ENCODE peak calls at places on chromosomes 13 and 19, in eight cellular contexts. P is body of pancreas, Y is Peyer's patch, K is transverse colon, Z is sigmoid colon, A is heart left ventricle, J is ovary, M is adrenal gland. I is an unnamed sample.

GRCh38 chr19:17610384-17610783 is 54.9 kb downstream of the COLGALT1 start:
- DNase-seq in P (no peak), Y (no peak), K (no peak), Z (no peak), A (no peak), J (no peak), M (no peak), I (no peak)

GRCh38 chr13:67574320-67575233 is 344.4 kb upstream of the PCDH9 start:
- DNase-seq in P (no peak), Y (no peak), K (no peak), Z (no peak), A (no peak), J (no peak), M (no peak), I (no peak)

GRCh38 chr19:49064768-49065611 is at the start of gene NTF4:
- DNase-seq in P (peak; percentile 39), Y (no peak), K (no peak), Z (no peak), A (no peak), J (no peak), M (no peak), I (no peak)

GRCh38 chr13:69857188-69857821 is 250.3 kb upstream of the ATXN8OS start:
- DNase-seq in P (no peak), Y (no peak), K (no peak), Z (no peak), A (no peak), J (no peak), M (no peak), I (peak; percentile 66)

GRCh38 chr19:32812571-32812970 is 57.0 kb downstream of the SLC7A9 start:
- DNase-seq in P (no peak), Y (no peak), K (no peak), Z (no peak), A (no peak), J (no peak), M (no peak), I (no peak)

GRCh38 chr13:30985637-30986205 is 53.3 kb downstream of the TEX26 start:
- DNase-seq in P (no peak), Y (no peak), K (no peak), Z (no peak), A (no peak), J (no peak), M (no peak), I (no peak)

GRCh38 chr13:53201454-53202225 is 173.0 kb downstream of the OLFM4 start:
- DNase-seq in P (peak; percentile 38), Y (peak; percentile 49), K (peak; percentile 15), Z (no peak), A (peak; percentile 48), J (no peak), M (no peak), I (peak; percentile 1)

GRCh38 chr13:50421457-50422130 is 406.4 kb downstream of the KCNRG start:
- DNase-seq in P (no peak), Y (no peak), K (no peak), Z (no peak), A (no peak), J (no peak), M (no peak), I (no peak)

GRCh38 chr13:78595819-78596700 is 7.3 kb downstream of the POU4F1 start:
- DNase-seq in P (peak; percentile 13), Y (no peak), K (no peak), Z (no peak), A (peak; percentile 51), J (no peak), M (no peak), I (peak; percentile 48)

GRCh38 chr13:86856996-86857395 is 814.2 kb upstream of the SLITRK5 start:
- DNase-seq in P (no peak), Y (no peak), K (no peak), Z (no peak), A (no peak), J (no peak), M (no peak), I (no peak)

GRCh38 chr13:43232866-43233265 is 209.5 kb downstream of the DNAJC15 start:
- DNase-seq in P (peak; percentile 42), Y (no peak), K (no peak), Z (no peak), A (no peak), J (no peak), M (no peak), I (no peak)

GRCh38 chr19:46284635-46285034 is 12.2 kb upstream of the HIF3A start:
- DNase-seq in P (no peak), Y (no peak), K (no peak), Z (no peak), A (no peak), J (no peak), M (no peak), I (no peak)

GRCh38 chr19:4831351-4832340 is at the start of gene TICAM1:
- DNase-seq in P (peak; percentile 81), Y (peak; percentile 89), K (peak; percentile 90), Z (peak; percentile 84), A (peak; percentile 89), J (peak; percentile 66), M (peak; percentile 75), I (peak; percentile 57)

GRCh38 chr13:49444517-49445395 is 682 bp downstream of the SETDB2 start:
- DNase-seq in P (no peak), Y (no peak), K (peak; percentile 35), Z (no peak), A (no peak), J (no peak), M (peak; percentile 44), I (peak; percentile 81)

GRCh38 chr19:49597703-49597974 is 6.7 kb downstream of the PRR12 start:
- DNase-seq in P (no peak), Y (no peak), K (no peak), Z (no peak), A (no peak), J (no peak), M (no peak), I (no peak)

DNA sequence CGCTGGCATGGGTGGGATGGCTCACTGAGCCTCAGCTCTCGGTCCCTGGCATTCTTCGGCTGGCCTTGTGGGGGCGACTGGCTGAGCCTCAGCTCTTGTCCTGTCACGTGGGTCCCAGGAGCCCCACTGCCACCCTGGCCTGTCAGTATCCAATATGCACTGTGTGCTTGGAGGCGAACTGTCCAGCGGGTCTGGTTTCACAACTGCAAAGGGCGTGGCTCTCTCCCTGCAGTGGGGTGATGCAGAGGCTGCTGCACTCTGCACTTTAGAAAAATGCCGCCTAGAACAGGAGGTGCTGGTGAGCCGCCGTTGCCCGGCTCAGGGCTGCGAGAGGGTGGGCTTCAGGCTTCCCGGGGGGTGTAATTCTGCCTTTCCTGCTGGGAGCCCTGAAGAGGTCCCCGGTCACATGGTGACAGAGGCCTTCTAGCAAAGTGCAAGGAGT is 17.0 kb upstream of the TMEM255B start:
- DNase-seq in P (peak; percentile 18), Y (peak; percentile 59), K (peak; percentile 55), Z (no peak), A (peak; percentile 62), J (no peak), M (no peak), I (peak; percentile 18)
- TF ChIP-seq POLR2A in P (no peak), Y (no peak), K (no peak), Z (no peak), A (no peak), J (no peak), M (no peak), I (no peak)

GRCh38 chr13:40580566-40581276 is 85.7 kb downstream of the FOXO1 start:
- DNase-seq in P (peak; percentile 31), Y (no peak), K (no peak), Z (no peak), A (no peak), J (no peak), M (no peak), I (no peak)
- TF ChIP-seq POLR2A in P (no peak), Y (no peak), K (no peak), Z (no peak), A (no peak), J (no peak), M (no peak), I (no peak)

GRCh38 chr19:1032264-1032867 is 6.0 kb downstream of the CNN2 start:
- DNase-seq in P (no peak), Y (no peak), K (no peak), Z (no peak), A (no peak), J (no peak), M (no peak), I (no peak)

GRCh38 chr19:1027020-1027952 is 878 bp downstream of the CNN2 start:
- DNase-seq in P (no peak), Y (no peak), K (no peak), Z (no peak), A (peak; percentile 69), J (no peak), M (no peak), I (peak; percentile 52)

GRCh38 chr19:1026189-1027019 is at the start of gene CNN2:
- DNase-seq in P (peak; percentile 86), Y (peak; percentile 84), K (peak; percentile 87), Z (peak; percentile 93), A (peak; percentile 90), J (peak; percentile 84), M (peak; percentile 71), I (peak; percentile 83)

DNA sequence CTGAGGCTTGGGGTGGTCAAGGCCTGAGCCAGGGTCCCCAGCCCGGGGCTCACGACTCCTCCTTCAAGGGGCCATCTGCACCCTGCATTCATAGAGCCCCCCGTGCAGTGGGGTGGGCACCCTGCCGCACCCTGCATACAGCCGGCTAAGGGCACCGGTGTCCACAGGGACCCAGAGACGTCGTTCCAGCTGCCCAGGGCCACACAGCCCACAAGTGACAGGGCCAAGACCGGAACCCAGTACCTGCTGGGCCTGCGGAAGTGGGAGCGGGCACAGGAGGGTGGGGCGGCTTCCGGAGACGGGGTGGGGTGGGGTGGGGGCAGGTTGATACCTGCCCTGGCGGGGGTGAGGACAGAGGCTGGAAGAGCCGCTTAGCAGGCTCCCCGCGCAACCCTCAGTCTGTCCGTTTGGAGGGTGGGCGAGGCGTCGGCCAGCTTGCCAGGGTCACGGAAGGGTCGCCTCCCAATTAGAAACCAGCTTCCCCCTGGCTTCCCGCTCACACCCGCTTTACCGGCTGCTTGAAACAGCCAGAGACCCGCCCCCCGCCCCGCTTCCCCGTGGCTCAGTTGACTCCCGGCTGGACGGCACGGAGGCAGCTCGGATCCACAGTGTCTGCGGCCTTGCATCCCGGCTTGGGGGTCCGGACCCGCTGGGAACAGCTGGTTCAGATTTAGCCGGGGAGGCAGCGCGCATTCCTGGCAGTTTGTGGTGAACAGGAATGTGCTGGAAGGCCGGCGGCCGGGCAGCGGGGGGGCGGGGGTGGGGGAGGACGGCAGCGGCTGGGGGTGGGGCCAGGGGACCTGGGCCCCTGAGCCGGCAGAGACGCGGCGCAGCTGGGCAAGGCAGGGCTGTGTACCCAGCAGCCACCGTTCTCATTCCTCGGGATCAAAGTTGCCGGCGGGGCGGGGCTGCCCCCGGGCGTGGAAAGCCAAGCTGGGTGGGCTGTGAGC is 1.8 kb downstream of the CNN2 start:
- DNase-seq in P (peak; percentile 85), Y (peak; percentile 81), K (peak; percentile 84), Z (peak; percentile 88), A (peak; percentile 86), J (peak; percentile 83), M (peak; percentile 57), I (peak; percentile 52)
- TF ChIP-seq POLR2A in P (peak; percentile 62), Y (peak; percentile 27), K (peak; percentile 56), Z (no peak), A (no peak), J (no peak), M (no peak), I (no peak)

GRCh38 chr13:73850104-73850898 is 283.9 kb downstream of the KLF12 start:
- DNase-seq in P (no peak), Y (no peak), K (no peak), Z (no peak), A (no peak), J (no peak), M (no peak), I (no peak)

GRCh38 chr13:73849292-73849691 is 284.9 kb downstream of the KLF12 start:
- DNase-seq in P (no peak), Y (no peak), K (peak; percentile 28), Z (no peak), A (no peak), J (no peak), M (no peak), I (no peak)

GRCh38 chr13:73851104-73851503 is 283.1 kb downstream of the KLF12 start:
- DNase-seq in P (no peak), Y (no peak), K (no peak), Z (no peak), A (no peak), J (no peak), M (no peak), I (no peak)
- TF ChIP-seq POLR2A in P (no peak), Y (no peak), K (no peak), Z (no peak), A (no peak), J (no peak), M (no peak), I (no peak)

I was measured in erythroblast.